ENCODE peak calls at places on chromosomes 12 and 14, in seven cellular contexts. One of them, this sample, is unnamed.

GRCh38 chr12:100200450-100201181 is at the start of gene ACTR6:
- DNase-seq in A549: peak
- DNase-seq in left ventricle myocardium inferior: peak
- DNase-seq in pancreas: peak
- DNase-seq in AG09309: peak
- DNase-seq in brain microvascular endothelial cell: peak
- DNase-seq in colonic mucosa: peak
- DNase-seq in this sample: peak

GRCh38 chr12:93198086-93198485 is 179.6 kb upstream of the NUDT4 start:
- DNase-seq in AG09309: no peak
- DNase-seq in pancreas: no peak
- DNase-seq in colonic mucosa: no peak
- DNase-seq in brain microvascular endothelial cell: peak
- DNase-seq in A549: peak
- DNase-seq in left ventricle myocardium inferior: no peak
- DNase-seq in this sample: no peak

GRCh38 chr12:57580466-57580795 is 10.6 kb upstream of the PIP4K2C start:
- DNase-seq in AG09309: no peak
- DNase-seq in colonic mucosa: no peak
- DNase-seq in pancreas: no peak
- DNase-seq in A549: no peak
- DNase-seq in left ventricle myocardium inferior: no peak
- DNase-seq in brain microvascular endothelial cell: no peak
- DNase-seq in this sample: no peak

GRCh38 chr12:122182887-122183587 is at the start of gene LRRC43:
- DNase-seq in AG09309: no peak
- DNase-seq in left ventricle myocardium inferior: no peak
- DNase-seq in A549: no peak
- DNase-seq in brain microvascular endothelial cell: no peak
- DNase-seq in pancreas: peak
- DNase-seq in colonic mucosa: peak
- DNase-seq in this sample: peak

GRCh38 chr14:90510208-90510607 is 113.4 kb downstream of the CALM1 start:
- DNase-seq in brain microvascular endothelial cell: no peak
- DNase-seq in pancreas: peak
- DNase-seq in colonic mucosa: peak
- DNase-seq in A549: no peak
- DNase-seq in left ventricle myocardium inferior: peak
- DNase-seq in AG09309: no peak
- DNase-seq in this sample: no peak

GRCh38 chr12:64826234-64826633 is 1.8 kb downstream of the TBC1D30 start:
- DNase-seq in colonic mucosa: peak
- DNase-seq in pancreas: peak
- DNase-seq in AG09309: no peak
- DNase-seq in left ventricle myocardium inferior: peak
- DNase-seq in brain microvascular endothelial cell: peak
- DNase-seq in A549: no peak
- DNase-seq in this sample: peak

GRCh38 chr12:22286569-22286968 is 47.9 kb downstream of the ST8SIA1 start:
- DNase-seq in brain microvascular endothelial cell: peak
- DNase-seq in pancreas: no peak
- DNase-seq in AG09309: peak
- DNase-seq in left ventricle myocardium inferior: no peak
- DNase-seq in A549: no peak
- DNase-seq in colonic mucosa: no peak
- DNase-seq in this sample: no peak

GRCh38 chr14:95840094-95840493 is 36.5 kb upstream of the TUNAR start:
- DNase-seq in AG09309: no peak
- DNase-seq in left ventricle myocardium inferior: no peak
- DNase-seq in A549: no peak
- DNase-seq in colonic mucosa: no peak
- DNase-seq in pancreas: no peak
- DNase-seq in brain microvascular endothelial cell: no peak
- DNase-seq in this sample: no peak

GRCh38 chr12:2683283-2684025 is 111.3 kb upstream of the FKBP4 start:
- DNase-seq in colonic mucosa: peak
- DNase-seq in pancreas: no peak
- DNase-seq in AG09309: no peak
- DNase-seq in left ventricle myocardium inferior: no peak
- DNase-seq in brain microvascular endothelial cell: no peak
- DNase-seq in A549: no peak
- DNase-seq in this sample: no peak

GRCh38 chr12:122206111-122206881 is 2.8 kb downstream of the B3GNT4 start:
- DNase-seq in brain microvascular endothelial cell: no peak
- DNase-seq in AG09309: no peak
- DNase-seq in A549: no peak
- DNase-seq in pancreas: no peak
- DNase-seq in colonic mucosa: no peak
- DNase-seq in left ventricle myocardium inferior: no peak
- DNase-seq in this sample: no peak

GRCh38 chr12:29396774-29397173 is 15.8 kb upstream of the ERGIC2 start:
- DNase-seq in A549: no peak
- DNase-seq in colonic mucosa: no peak
- DNase-seq in brain microvascular endothelial cell: peak
- DNase-seq in left ventricle myocardium inferior: no peak
- DNase-seq in AG09309: no peak
- DNase-seq in pancreas: no peak
- DNase-seq in this sample: no peak

DNA sequence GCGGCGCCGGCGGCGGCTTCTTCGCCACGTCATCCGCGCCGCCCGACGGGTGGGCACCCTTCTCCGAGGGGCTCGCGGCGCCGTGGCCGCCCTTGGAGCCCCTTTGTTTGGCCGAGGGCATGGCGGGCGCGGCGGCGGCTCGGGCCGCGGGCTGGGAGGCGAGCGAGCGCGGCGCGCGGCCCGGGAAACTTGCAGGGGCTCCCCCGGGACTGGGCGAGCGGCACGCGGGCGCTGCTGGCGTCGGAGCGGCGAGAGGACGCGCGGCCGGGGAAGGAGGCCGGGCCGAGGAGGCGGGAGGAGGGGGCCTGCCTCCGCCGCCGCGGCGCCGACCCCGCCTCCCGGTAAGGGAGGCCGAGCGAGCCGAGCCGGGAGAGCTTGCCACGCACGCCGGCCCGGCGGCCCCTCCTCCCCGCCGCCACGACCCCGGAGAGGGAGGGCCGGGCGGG is at the start of gene CKAP4:
- DNase-seq in left ventricle myocardium inferior: peak
- DNase-seq in AG09309: no peak
- DNase-seq in brain microvascular endothelial cell: peak
- DNase-seq in pancreas: peak
- DNase-seq in colonic mucosa: peak
- DNase-seq in A549: peak
- DNase-seq in this sample: peak
- TF ChIP-seq CTCF in left ventricle myocardium inferior: no peak
- TF ChIP-seq CTCF in AG09309: no peak
- TF ChIP-seq CTCF in brain microvascular endothelial cell: no peak
- TF ChIP-seq CTCF in pancreas: no peak
- TF ChIP-seq CTCF in colonic mucosa: no peak
- TF ChIP-seq CTCF in A549: no peak
- TF ChIP-seq CTCF in this sample: no peak

GRCh38 chr14:23345987-23346692 is 6.5 kb downstream of the SLC22A17 start:
- DNase-seq in pancreas: no peak
- DNase-seq in A549: no peak
- DNase-seq in left ventricle myocardium inferior: no peak
- DNase-seq in brain microvascular endothelial cell: no peak
- DNase-seq in AG09309: no peak
- DNase-seq in colonic mucosa: no peak
- DNase-seq in this sample: no peak
- TF ChIP-seq CTCF in pancreas: no peak
- TF ChIP-seq CTCF in A549: no peak
- TF ChIP-seq CTCF in left ventricle myocardium inferior: peak
- TF ChIP-seq CTCF in brain microvascular endothelial cell: no peak
- TF ChIP-seq CTCF in AG09309: no peak
- TF ChIP-seq CTCF in colonic mucosa: no peak
- TF ChIP-seq CTCF in this sample: peak

DNA sequence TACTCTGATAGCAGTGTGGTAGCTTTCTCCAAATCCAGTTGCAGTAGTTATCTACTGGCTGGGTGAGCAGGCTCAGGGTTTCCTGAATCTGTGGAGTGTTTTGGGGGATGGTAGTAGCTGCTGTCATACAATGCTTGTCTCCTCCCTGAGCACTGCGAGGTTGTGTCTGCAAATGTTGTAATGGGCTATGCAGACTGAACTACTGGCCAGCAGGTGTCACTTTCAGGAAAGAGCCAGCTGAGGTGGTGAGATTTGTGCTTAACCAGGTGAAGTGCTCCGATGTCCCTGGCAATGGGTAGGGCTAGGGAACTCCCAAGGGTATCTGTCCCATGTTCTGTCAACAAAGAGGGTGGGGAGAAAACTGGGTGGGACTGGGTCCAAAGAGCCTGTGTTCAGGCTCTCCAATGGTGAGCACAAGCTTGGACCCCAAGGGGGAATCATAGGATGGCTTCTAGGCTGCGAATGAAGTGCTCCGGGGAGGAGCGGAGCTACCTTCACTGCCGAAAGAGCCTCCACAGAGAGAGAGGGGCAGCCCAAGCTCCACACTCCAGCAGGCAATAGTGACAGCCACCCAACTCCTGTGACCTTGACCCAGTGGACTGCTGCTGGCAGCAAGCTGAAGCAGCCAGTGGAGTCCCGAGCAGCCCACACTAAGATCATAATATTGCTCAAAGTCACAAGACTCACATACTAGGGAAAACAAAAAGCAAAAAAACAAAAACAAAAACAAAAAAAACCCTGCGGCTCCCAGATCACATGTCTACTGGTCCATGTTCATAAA is 1324.0 kb upstream of the USP15 start:
- DNase-seq in colonic mucosa: no peak
- DNase-seq in A549: peak
- DNase-seq in AG09309: no peak
- DNase-seq in brain microvascular endothelial cell: no peak
- DNase-seq in pancreas: no peak
- DNase-seq in left ventricle myocardium inferior: no peak
- DNase-seq in this sample: no peak
- TF ChIP-seq CTCF in colonic mucosa: no peak
- TF ChIP-seq CTCF in A549: no peak
- TF ChIP-seq CTCF in AG09309: no peak
- TF ChIP-seq CTCF in brain microvascular endothelial cell: no peak
- TF ChIP-seq CTCF in pancreas: no peak
- TF ChIP-seq CTCF in left ventricle myocardium inferior: no peak
- TF ChIP-seq CTCF in this sample: no peak

GRCh38 chr14:69325646-69326265 is 65.8 kb downstream of the GALNT16 start:
- DNase-seq in A549: no peak
- DNase-seq in pancreas: no peak
- DNase-seq in left ventricle myocardium inferior: no peak
- DNase-seq in colonic mucosa: no peak
- DNase-seq in brain microvascular endothelial cell: no peak
- DNase-seq in AG09309: no peak
- DNase-seq in this sample: no peak
- TF ChIP-seq CTCF in A549: no peak
- TF ChIP-seq CTCF in pancreas: no peak
- TF ChIP-seq CTCF in left ventricle myocardium inferior: no peak
- TF ChIP-seq CTCF in colonic mucosa: no peak
- TF ChIP-seq CTCF in brain microvascular endothelial cell: peak
- TF ChIP-seq CTCF in AG09309: no peak
- TF ChIP-seq CTCF in this sample: no peak

GRCh38 chr12:42458575-42458974 is 131.0 kb downstream of the PRICKLE1 start:
- DNase-seq in brain microvascular endothelial cell: no peak
- DNase-seq in pancreas: no peak
- DNase-seq in left ventricle myocardium inferior: no peak
- DNase-seq in colonic mucosa: no peak
- DNase-seq in A549: no peak
- DNase-seq in AG09309: no peak
- DNase-seq in this sample: no peak
- TF ChIP-seq CTCF in brain microvascular endothelial cell: no peak
- TF ChIP-seq CTCF in pancreas: no peak
- TF ChIP-seq CTCF in left ventricle myocardium inferior: no peak
- TF ChIP-seq CTCF in colonic mucosa: no peak
- TF ChIP-seq CTCF in A549: no peak
- TF ChIP-seq CTCF in AG09309: no peak
- TF ChIP-seq CTCF in this sample: no peak

DNA sequence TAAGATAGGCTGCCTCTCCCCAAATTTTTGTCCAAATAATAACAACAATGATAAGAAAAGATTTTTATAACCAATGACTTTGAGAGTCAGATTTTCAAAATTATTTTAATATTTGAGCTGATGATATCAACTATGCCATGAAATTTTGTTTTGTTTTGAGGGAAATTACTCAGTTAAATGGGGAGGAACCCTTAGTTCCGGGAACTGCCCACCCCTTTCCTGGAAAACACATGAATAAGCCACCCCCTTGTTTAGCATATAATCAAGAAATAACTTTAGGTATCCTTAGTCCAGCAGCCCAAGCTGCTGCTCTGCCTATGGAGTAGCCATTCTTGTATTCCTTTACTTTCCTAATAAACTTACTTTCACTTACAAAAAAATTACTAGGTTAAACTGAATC is 61.4 kb downstream of the HMGA2 start:
- DNase-seq in pancreas: no peak
- DNase-seq in A549: no peak
- DNase-seq in left ventricle myocardium inferior: no peak
- DNase-seq in brain microvascular endothelial cell: no peak
- DNase-seq in AG09309: no peak
- DNase-seq in colonic mucosa: no peak
- DNase-seq in this sample: no peak
- TF ChIP-seq CTCF in pancreas: no peak
- TF ChIP-seq CTCF in A549: no peak
- TF ChIP-seq CTCF in left ventricle myocardium inferior: no peak
- TF ChIP-seq CTCF in brain microvascular endothelial cell: no peak
- TF ChIP-seq CTCF in AG09309: no peak
- TF ChIP-seq CTCF in colonic mucosa: no peak
- TF ChIP-seq CTCF in this sample: no peak

GRCh38 chr12:52280796-52281560 is 6.5 kb downstream of the KRT86 start:
- DNase-seq in brain microvascular endothelial cell: peak
- DNase-seq in A549: peak
- DNase-seq in colonic mucosa: peak
- DNase-seq in pancreas: no peak
- DNase-seq in left ventricle myocardium inferior: peak
- DNase-seq in AG09309: peak
- DNase-seq in this sample: no peak

GRCh38 chr12:52284562-52285171 is 6.7 kb downstream of the KRT81 start:
- DNase-seq in pancreas: no peak
- DNase-seq in brain microvascular endothelial cell: no peak
- DNase-seq in colonic mucosa: no peak
- DNase-seq in A549: peak
- DNase-seq in AG09309: no peak
- DNase-seq in left ventricle myocardium inferior: no peak
- DNase-seq in this sample: no peak

GRCh38 chr12:52291267-52291935 is at the start of gene KRT81:
- DNase-seq in colonic mucosa: no peak
- DNase-seq in AG09309: no peak
- DNase-seq in brain microvascular endothelial cell: no peak
- DNase-seq in left ventricle myocardium inferior: no peak
- DNase-seq in pancreas: no peak
- DNase-seq in A549: no peak
- DNase-seq in this sample: no peak

GRCh38 chr12:52285172-52285745 is 6.1 kb downstream of the KRT81 start:
- DNase-seq in brain microvascular endothelial cell: no peak
- DNase-seq in A549: peak
- DNase-seq in left ventricle myocardium inferior: no peak
- DNase-seq in AG09309: peak
- DNase-seq in colonic mucosa: no peak
- DNase-seq in pancreas: no peak
- DNase-seq in this sample: no peak

GRCh38 chr12:52285851-52286530 is 5.3 kb downstream of the KRT81 start:
- DNase-seq in pancreas: no peak
- DNase-seq in AG09309: no peak
- DNase-seq in brain microvascular endothelial cell: no peak
- DNase-seq in left ventricle myocardium inferior: no peak
- DNase-seq in A549: no peak
- DNase-seq in colonic mucosa: no peak
- DNase-seq in this sample: no peak
- TF ChIP-seq CTCF in pancreas: no peak
- TF ChIP-seq CTCF in AG09309: no peak
- TF ChIP-seq CTCF in brain microvascular endothelial cell: no peak
- TF ChIP-seq CTCF in left ventricle myocardium inferior: no peak
- TF ChIP-seq CTCF in A549: no peak
- TF ChIP-seq CTCF in colonic mucosa: no peak
- TF ChIP-seq CTCF in this sample: no peak

GRCh38 chr12:48865441-48866290 is at the start of gene RND1:
- DNase-seq in colonic mucosa: peak
- DNase-seq in pancreas: peak
- DNase-seq in left ventricle myocardium inferior: peak
- DNase-seq in A549: peak
- DNase-seq in brain microvascular endothelial cell: peak
- DNase-seq in AG09309: peak
- DNase-seq in this sample: peak
- TF ChIP-seq CTCF in colonic mucosa: no peak
- TF ChIP-seq CTCF in pancreas: no peak
- TF ChIP-seq CTCF in left ventricle myocardium inferior: peak
- TF ChIP-seq CTCF in A549: no peak
- TF ChIP-seq CTCF in brain microvascular endothelial cell: no peak
- TF ChIP-seq CTCF in AG09309: no peak
- TF ChIP-seq CTCF in this sample: peak

This sample was measured in neural crest cell.